ENCODE peak calls at places on chromosomes 13 and 19, in nine cellular contexts. A is WERI-Rb-1, P is astrocyte, L is Peyer's patch, V is HL-60, S is astrocyte of the cerebellum, T is Calu3, Y is choroid plexus epithelial cell, U is lower leg skin. H is an unnamed sample.

GRCh38 chr19:38743394-38744297 is 628 bp downstream of the CAPN12 start:
- DNase-seq in V (no peak), A (no peak), P (no peak), S (no peak), Y (no peak), U (no peak), L (no peak), T (no peak), H (no peak)

GRCh38 chr13:76723551-76724232 is 162.5 kb downstream of the KCTD12 start:
- DNase-seq in T (no peak), U (no peak), Y (peak; percentile 91), A (no peak), S (peak; percentile 75), P (peak; percentile 87), L (no peak), V (peak; percentile 43), H (no peak)

GRCh38 chr19:44813331-44814131 is 4.6 kb downstream of the BCAM start:
- DNase-seq in Y (no peak), A (no peak), T (no peak), P (no peak), S (no peak), V (no peak), U (no peak), L (no peak), H (no peak)

GRCh38 chr13:109180905-109181425 is 551.6 kb downstream of the MYO16 start:
- DNase-seq in U (no peak), V (no peak), Y (peak; percentile 98), T (no peak), A (no peak), L (no peak), P (peak; percentile 95), S (peak; percentile 83), H (no peak)

GRCh38 chr19:35041548-35042055 is at the start of gene HPN:
- DNase-seq in U (no peak), T (peak; percentile 38), P (no peak), S (no peak), V (no peak), Y (no peak), L (no peak), A (peak; percentile 59), H (no peak)

GRCh38 chr13:107586216-107586615 is 629.1 kb downstream of the LIG4 start:
- DNase-seq in S (no peak), P (peak; percentile 22), U (no peak), T (no peak), Y (peak; percentile 33), V (no peak), A (no peak), L (no peak), H (no peak)

GRCh38 chr19:31863122-31863521 is 482.3 kb upstream of the ZNF507 start:
- DNase-seq in P (no peak), A (no peak), L (no peak), S (no peak), U (no peak), V (no peak), Y (peak; percentile 1), T (no peak), H (no peak)

GRCh38 chr19:16288544-16288943 is 36.1 kb upstream of the KLF2 start:
- DNase-seq in Y (peak; percentile 26), V (no peak), S (no peak), P (no peak), L (no peak), U (no peak), A (no peak), T (no peak), H (no peak)

GRCh38 chr19:54147676-54148075 is 10.1 kb downstream of the CNOT3 start:
- DNase-seq in L (no peak), U (no peak), P (no peak), A (no peak), Y (no peak), T (no peak), V (no peak), S (no peak), H (no peak)

GRCh38 chr13:95676100-95676774 is 702 bp upstream of the DNAJC3 start:
- DNase-seq in U (peak; percentile 85), V (peak; percentile 55), A (peak; percentile 48), S (no peak), P (peak; percentile 47), L (peak; percentile 47), T (peak; percentile 6), Y (peak; percentile 59), H (no peak)

GRCh38 chr19:7177926-7178325 is 108.4 kb downstream of the ZNF557 start:
- DNase-seq in Y (no peak), L (no peak), S (no peak), P (peak; percentile 73), T (no peak), A (no peak), U (no peak), V (no peak), H (no peak)

GRCh38 chr19:12975221-12975756 is 5.9 kb downstream of the DAND5 start:
- DNase-seq in S (no peak), Y (no peak), V (no peak), U (no peak), P (no peak), T (no peak), A (no peak), L (no peak), H (no peak)

GRCh38 chr19:32129141-32129540 is 216.3 kb upstream of the ZNF507 start:
- DNase-seq in V (no peak), T (no peak), Y (no peak), S (no peak), L (no peak), U (no peak), P (no peak), A (no peak), H (no peak)

GRCh38 chr13:112727581-112727980 is 37.7 kb downstream of the ATP11A start:
- DNase-seq in Y (no peak), S (no peak), P (no peak), L (no peak), A (no peak), U (no peak), V (no peak), T (no peak), H (no peak)

GRCh38 chr19:39306075-39306474 is 9.9 kb downstream of the IFNL1 start:
- DNase-seq in S (no peak), A (no peak), U (no peak), T (no peak), V (no peak), Y (no peak), P (no peak), L (no peak), H (no peak)

GRCh38 chr13:78689011-78689410 is 30.1 kb upstream of the OBI1 start:
- DNase-seq in L (no peak), Y (peak; percentile 10), S (no peak), V (no peak), T (no peak), U (no peak), A (no peak), P (no peak), H (no peak)

GRCh38 chr13:30463820-30464495 is 1.8 kb downstream of the HMGB1 start:
- DNase-seq in Y (peak; percentile 71), U (no peak), A (no peak), L (peak; percentile 70), T (no peak), P (peak; percentile 42), V (no peak), S (no peak), H (no peak)

GRCh38 chr19:37778613-37779138 is 710 bp downstream of the ZNF573 start:
- DNase-seq in Y (peak; percentile 28), T (no peak), A (no peak), L (no peak), P (peak; percentile 9), V (peak; percentile 56), U (no peak), S (no peak), H (no peak)

GRCh38 chr19:3622224-3622623 is 4.4 kb downstream of the CACTIN start:
- DNase-seq in Y (no peak), A (no peak), P (no peak), L (no peak), U (no peak), S (no peak), V (no peak), T (no peak), H (no peak)

DNA sequence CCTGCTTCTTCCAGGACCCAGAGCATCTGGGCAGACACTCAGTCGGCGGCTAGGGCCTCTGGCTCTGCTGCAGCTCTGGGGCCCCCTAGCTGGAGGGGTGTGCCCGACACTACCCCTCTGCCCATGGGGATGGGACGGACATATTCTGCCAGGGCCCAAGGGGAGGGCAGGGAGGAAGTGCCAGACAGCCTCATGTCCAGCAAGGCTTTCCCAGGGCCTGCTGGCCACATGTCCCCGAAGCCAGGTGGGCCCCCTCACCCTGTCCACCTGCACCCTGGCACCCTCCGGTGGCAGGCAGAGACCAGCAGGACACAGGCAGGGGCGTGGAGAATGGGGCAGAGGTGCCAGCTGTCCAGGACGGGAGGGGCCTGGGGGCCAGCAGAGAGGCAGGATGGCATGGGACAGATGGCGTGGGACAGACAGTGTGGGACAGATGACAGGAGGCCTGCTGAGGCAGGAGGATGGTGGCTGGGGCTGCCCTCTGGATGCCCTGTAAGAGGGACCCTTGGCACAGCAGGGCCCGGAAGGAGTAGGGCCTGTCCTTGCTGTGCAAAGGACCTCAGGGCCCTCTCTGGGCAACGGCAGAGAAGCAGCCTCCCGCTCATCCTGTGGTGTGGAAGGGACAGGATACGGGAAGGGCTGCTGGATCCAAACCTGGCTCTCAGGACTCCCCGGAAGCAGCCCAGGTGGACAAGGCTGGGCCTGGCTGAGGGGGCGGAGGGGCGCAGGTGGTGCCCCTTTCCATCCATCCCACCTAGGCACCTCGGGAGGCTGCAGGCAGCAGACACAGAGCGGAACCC is 29.1 kb downstream of the CEBPG start:
- DNase-seq in S (no peak), L (no peak), V (no peak), P (no peak), A (no peak), T (no peak), U (no peak), Y (no peak), H (no peak)
- TF ChIP-seq CTCF in S (no peak), L (peak; percentile 25), V (no peak), P (no peak), A (no peak), T (no peak), U (no peak), Y (peak; percentile 14), H (no peak)

GRCh38 chr13:41428155-41428554 is 29.2 kb upstream of the RGCC start:
- DNase-seq in S (no peak), Y (no peak), A (no peak), L (no peak), P (no peak), U (no peak), V (no peak), T (no peak), H (peak; percentile 79)
- TF ChIP-seq CTCF in S (peak; percentile 34), Y (peak; percentile 58), A (no peak), L (no peak), P (peak; percentile 3), U (no peak), V (no peak), T (no peak), H (no peak)

GRCh38 chr19:1070576-1070930 is 3.6 kb downstream of the ARHGAP45 start:
- DNase-seq in U (no peak), Y (no peak), S (no peak), A (no peak), L (no peak), V (no peak), T (no peak), P (no peak), H (no peak)
- TF ChIP-seq CTCF in U (no peak), Y (peak; percentile 39), S (no peak), A (no peak), L (no peak), V (no peak), T (no peak), P (no peak), H (peak; percentile 27)

DNA sequence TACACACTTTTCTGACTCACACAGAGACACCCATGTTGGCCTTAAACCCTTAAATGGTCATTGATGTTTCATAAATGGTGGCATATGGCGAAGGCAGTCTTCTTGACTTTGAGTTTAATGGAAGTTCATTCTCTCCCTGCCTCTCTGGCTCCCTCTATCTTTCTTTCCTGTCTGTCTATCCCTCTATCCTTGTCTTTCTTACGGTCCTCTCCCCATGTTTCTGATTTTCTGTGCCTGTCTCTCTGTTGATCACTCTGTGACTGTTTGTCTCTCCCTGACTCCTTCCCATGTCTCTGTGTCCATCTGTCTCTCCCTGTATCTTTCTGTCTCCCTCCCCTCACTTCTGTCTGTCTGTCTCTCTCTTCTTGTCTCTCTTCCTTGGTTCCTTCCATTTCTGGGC is 43.2 kb upstream of the SHKBP1 start:
- DNase-seq in S (no peak), U (no peak), V (no peak), T (no peak), A (no peak), Y (peak; percentile 9), L (no peak), P (no peak), H (no peak)
- TF ChIP-seq CTCF in S (peak; percentile 26), U (no peak), V (no peak), T (no peak), A (no peak), Y (peak; percentile 52), L (peak; percentile 20), P (peak; percentile 6), H (peak; percentile 30)